ENCODE peak calls at places on chromosome 1, in seven cellular contexts. One of them, this sample, is unnamed.

GRCh38 chr1:233368784-233369120 is 41.2 kb downstream of the MAP3K21 start:
- DNase-seq in amniotic stem cell: no peak
- DNase-seq in astrocyte of the spinal cord: no peak
- DNase-seq in cardiac muscle cell: no peak
- DNase-seq in dorsolateral prefrontal cortex: no peak
- DNase-seq in tibial artery: no peak
- DNase-seq in pancreas: no peak
- DNase-seq in this sample: no peak

GRCh38 chr1:21742578-21742977 is 40.4 kb downstream of the USP48 start:
- DNase-seq in dorsolateral prefrontal cortex: no peak
- DNase-seq in tibial artery: no peak
- DNase-seq in pancreas: no peak
- DNase-seq in cardiac muscle cell: no peak
- DNase-seq in amniotic stem cell: no peak
- DNase-seq in astrocyte of the spinal cord: no peak
- DNase-seq in this sample: no peak

GRCh38 chr1:156257711-156258110 is 9.9 kb upstream of the PAQR6 start:
- DNase-seq in astrocyte of the spinal cord: no peak
- DNase-seq in dorsolateral prefrontal cortex: no peak
- DNase-seq in amniotic stem cell: no peak
- DNase-seq in cardiac muscle cell: no peak
- DNase-seq in tibial artery: no peak
- DNase-seq in pancreas: no peak
- DNase-seq in this sample: no peak

GRCh38 chr1:207888647-207889046 is 22.3 kb downstream of the CD34 start:
- DNase-seq in cardiac muscle cell: no peak
- DNase-seq in dorsolateral prefrontal cortex: no peak
- DNase-seq in amniotic stem cell: peak
- DNase-seq in astrocyte of the spinal cord: no peak
- DNase-seq in tibial artery: peak
- DNase-seq in pancreas: no peak
- DNase-seq in this sample: peak

GRCh38 chr1:228379165-228379460 is 27.5 kb downstream of the TRIM11 start:
- DNase-seq in astrocyte of the spinal cord: peak
- DNase-seq in pancreas: no peak
- DNase-seq in amniotic stem cell: no peak
- DNase-seq in cardiac muscle cell: peak
- DNase-seq in dorsolateral prefrontal cortex: no peak
- DNase-seq in tibial artery: no peak
- DNase-seq in this sample: no peak

GRCh38 chr1:98049370-98050115 is 128.7 kb upstream of the DPYD start:
- DNase-seq in tibial artery: no peak
- DNase-seq in astrocyte of the spinal cord: peak
- DNase-seq in dorsolateral prefrontal cortex: peak
- DNase-seq in cardiac muscle cell: peak
- DNase-seq in amniotic stem cell: no peak
- DNase-seq in pancreas: no peak
- DNase-seq in this sample: peak

GRCh38 chr1:100217834-100218233 is 31.8 kb downstream of the DBT start:
- DNase-seq in astrocyte of the spinal cord: no peak
- DNase-seq in tibial artery: no peak
- DNase-seq in amniotic stem cell: no peak
- DNase-seq in cardiac muscle cell: no peak
- DNase-seq in pancreas: no peak
- DNase-seq in dorsolateral prefrontal cortex: no peak
- DNase-seq in this sample: no peak

GRCh38 chr1:2552189-2552588 is 4.0 kb upstream of the TNFRSF14 start:
- DNase-seq in astrocyte of the spinal cord: no peak
- DNase-seq in dorsolateral prefrontal cortex: no peak
- DNase-seq in tibial artery: no peak
- DNase-seq in amniotic stem cell: no peak
- DNase-seq in cardiac muscle cell: no peak
- DNase-seq in pancreas: no peak
- DNase-seq in this sample: no peak

GRCh38 chr1:202411421-202411820 is 62.9 kb downstream of the PPP1R12B start:
- DNase-seq in amniotic stem cell: no peak
- DNase-seq in cardiac muscle cell: no peak
- DNase-seq in tibial artery: no peak
- DNase-seq in astrocyte of the spinal cord: no peak
- DNase-seq in dorsolateral prefrontal cortex: no peak
- DNase-seq in pancreas: no peak
- DNase-seq in this sample: no peak

GRCh38 chr1:54405894-54406293 is 300 bp downstream of the SSBP3 start:
- DNase-seq in cardiac muscle cell: peak
- DNase-seq in amniotic stem cell: no peak
- DNase-seq in dorsolateral prefrontal cortex: no peak
- DNase-seq in tibial artery: no peak
- DNase-seq in astrocyte of the spinal cord: no peak
- DNase-seq in pancreas: no peak
- DNase-seq in this sample: no peak

GRCh38 chr1:89608627-89609338 is 24.1 kb upstream of the LRRC8C start:
- DNase-seq in tibial artery: no peak
- DNase-seq in cardiac muscle cell: no peak
- DNase-seq in dorsolateral prefrontal cortex: no peak
- DNase-seq in pancreas: no peak
- DNase-seq in amniotic stem cell: no peak
- DNase-seq in astrocyte of the spinal cord: no peak
- DNase-seq in this sample: no peak

GRCh38 chr1:143680304-143680703 is 291.5 kb downstream of the FAM72C start:
- DNase-seq in pancreas: no peak
- DNase-seq in cardiac muscle cell: no peak
- DNase-seq in dorsolateral prefrontal cortex: no peak
- DNase-seq in amniotic stem cell: no peak
- DNase-seq in tibial artery: no peak
- DNase-seq in astrocyte of the spinal cord: no peak
- DNase-seq in this sample: no peak

This sample was measured in endothelial cell of umbilical vein.